ENCODE peak calls at places on chromosomes 13 and 19, in six cellular contexts. T is iPS DF 6.9; G is stimulated activated CD4-positive, alpha-beta T cell treated with anti-CD3 and anti-CD28 coated beads, Interleukin-15, amount 100 ng/mL, for 48 hours; H is gastrocnemius medialis; J is NCI-H1092 treated with DMSO at 0.1 percent for 48 hours; E is activated naive CD4-positive, alpha-beta T cell treated with anti-CD3 and anti-CD28 coated beads for 36 hours. F is an unnamed sample.

GRCh38 chr19:39568604-39569003 is 28.6 kb upstream of the EID2 start:
- DNase-seq in H (no peak), G (no peak), J (no peak), T (no peak), E (no peak), F (no peak)

GRCh38 chr19:18379803-18380747 is 5.9 kb upstream of the GDF15 start:
- DNase-seq in J (no peak), E (no peak), H (peak; percentile 91), G (no peak), T (no peak), F (peak; percentile 86)

GRCh38 chr13:43107780-43108179 is 84.4 kb downstream of the DNAJC15 start:
- DNase-seq in E (no peak), H (no peak), G (no peak), T (no peak), J (no peak), F (no peak)

GRCh38 chr19:49854861-49855263 is 3.9 kb downstream of the PTOV1 start:
- DNase-seq in H (no peak), T (no peak), J (no peak), G (no peak), E (no peak), F (no peak)

GRCh38 chr13:44652223-44652622 is 76.1 kb upstream of the TSC22D1 start:
- DNase-seq in J (no peak), E (no peak), H (no peak), T (no peak), G (no peak), F (no peak)

GRCh38 chr19:632228-633067 is 889 bp downstream of the POLRMT start:
- DNase-seq in E (peak; percentile 55), H (no peak), J (no peak), G (peak; percentile 40), T (no peak), F (no peak)

GRCh38 chr19:47434088-47434487 is 14.8 kb upstream of the MEIS3 start:
- DNase-seq in J (no peak), T (no peak), H (no peak), E (no peak), G (no peak), F (no peak)

GRCh38 chr19:5804516-5805464 is at the start of gene NRTN:
- DNase-seq in T (no peak), J (no peak), G (no peak), E (peak; percentile 58), H (no peak), F (no peak)

GRCh38 chr13:27920677-27921420 is 1.0 kb downstream of the PDX1 start:
- DNase-seq in E (no peak), G (no peak), T (no peak), H (no peak), J (peak; percentile 51), F (no peak)

GRCh38 chr19:21328402-21328801 is 808 bp downstream of the ZNF708 start:
- DNase-seq in G (no peak), T (no peak), H (no peak), E (no peak), J (peak; percentile 65), F (no peak)

GRCh38 chr13:72565893-72566292 is 161.5 kb downstream of the MZT1 start:
- DNase-seq in H (no peak), J (peak; percentile 75), T (no peak), G (no peak), E (no peak), F (no peak)

GRCh38 chr13:30920162-30920561 is 12.3 kb upstream of the TEX26 start:
- DNase-seq in T (no peak), G (no peak), H (no peak), E (no peak), J (no peak), F (no peak)